ENCODE peak calls at places on chromosomes 2 and 18, in four cellular contexts. L, U, D and G are unnamed samples.

GRCh38 chr2:43073373-43073772 is 153.0 kb downstream of the ZFP36L2 start:
- DNase-seq in L (no peak), U (no peak), D (no peak), G (peak; percentile 68)

GRCh38 chr18:69400253-69400975 is at the start of gene DOK6:
- DNase-seq in L (peak; percentile 62), U (no peak), D (no peak), G (no peak)

GRCh38 chr2:73823916-73824523 is 4.7 kb upstream of the STAMBP start:
- DNase-seq in L (peak; percentile 82), U (no peak), D (peak; percentile 17), G (peak; percentile 78)

GRCh38 chr2:175003875-175004729 is 1.1 kb downstream of the CHN1 start:
- DNase-seq in L (peak; percentile 18), U (no peak), D (no peak), G (peak; percentile 12)

GRCh38 chr2:168529900-168530561 is 74.0 kb downstream of the CERS6 start:
- DNase-seq in L (no peak), U (no peak), D (no peak), G (peak; percentile 80)

GRCh38 chr18:74416124-74416523 is 41.0 kb downstream of the DIPK1C start:
- DNase-seq in L (no peak), U (no peak), D (no peak), G (no peak)

GRCh38 chr2:240024766-240025165 is 376 bp downstream of the NDUFA10 start:
- DNase-seq in L (peak; percentile 17), U (no peak), D (peak; percentile 13), G (peak; percentile 26)

GRCh38 chr2:218074031-218074430 is 5.0 kb downstream of the RUFY4 start:
- DNase-seq in L (peak; percentile 44), U (no peak), D (no peak), G (peak; percentile 60)

GRCh38 chr18:39591647-39592046 is 2026.0 kb upstream of the CELF4 start:
- DNase-seq in L (no peak), U (no peak), D (no peak), G (no peak)

GRCh38 chr2:43127208-43127940 is 99.0 kb downstream of the ZFP36L2 start:
- DNase-seq in L (peak; percentile 36), U (peak; percentile 85), D (peak; percentile 85), G (peak; percentile 83)

GRCh38 chr18:49813071-49813320 is 337 bp downstream of the ACAA2 start:
- DNase-seq in L (peak; percentile 12), U (peak; percentile 4), D (peak; percentile 10), G (peak; percentile 66)

GRCh38 chr2:182767578-182767977 is 51.5 kb downstream of the DNAJC10 start:
- DNase-seq in L (peak; percentile 56), U (no peak), D (no peak), G (no peak)